ENCODE peak calls at places on chromosomes 12 and 14, in seven cellular contexts. I is frontal cortex; X is K562; O is NCI-H748 treated with DMSO at 0.1 percent for 48 hours; P is T-helper 9 cell; Z is breast epithelium; D is activated CD4-positive, alpha-beta T cell treated with anti-CD3 and anti-CD28 coated beads, Interleukin-2, amount 10 ng/mL, durations not matched to agents 7 days and 5 days. L is an unnamed sample.

GRCh38 chr12:15627995-15628945 is 160.9 kb downstream of the EPS8 start:
- DNase-seq in I (no peak), X (no peak), O (no peak), P (no peak), Z (no peak), D (no peak), L (no peak)

GRCh38 chr14:72776701-72777255 is 117.1 kb downstream of the DPF3 start:
- DNase-seq in I (no peak), X (no peak), O (no peak), P (no peak), Z (no peak), D (no peak), L (no peak)

GRCh38 chr12:104935892-104936291 is 22.2 kb downstream of the SLC41A2 start:
- DNase-seq in I (no peak), X (no peak), O (no peak), P (no peak), Z (no peak), D (no peak), L (no peak)

GRCh38 chr12:110543252-110543959 is 39.7 kb downstream of the PPTC7 start:
- DNase-seq in I (no peak), X (no peak), O (no peak), P (no peak), Z (peak; percentile 75), D (no peak), L (no peak)

GRCh38 chr12:6735448-6736191 is 11.8 kb downstream of the COPS7A start:
- DNase-seq in I (peak; percentile 71), X (peak; percentile 52), O (peak; percentile 26), P (no peak), Z (peak; percentile 70), D (peak; percentile 51), L (peak; percentile 42)

GRCh38 chr12:104309446-104309993 is 6.0 kb downstream of the EID3 start:
- DNase-seq in I (no peak), X (no peak), O (peak; percentile 45), P (no peak), Z (no peak), D (no peak), L (no peak)

GRCh38 chr12:121637231-121637914 is 11.0 kb downstream of the ORAI1 start:
- DNase-seq in I (no peak), X (no peak), O (no peak), P (peak; percentile 24), Z (no peak), D (peak; percentile 67), L (no peak)

GRCh38 chr12:40055776-40056175 is 50.1 kb downstream of the SLC2A13 start:
- DNase-seq in I (no peak), X (no peak), O (no peak), P (no peak), Z (no peak), D (no peak), L (no peak)

GRCh38 chr14:68255697-68256178 is 436.2 kb downstream of the RAD51B start:
- DNase-seq in I (no peak), X (no peak), O (no peak), P (no peak), Z (no peak), D (no peak), L (no peak)

GRCh38 chr12:5868585-5869295 is 76.3 kb downstream of the ANO2 start:
- DNase-seq in I (no peak), X (no peak), O (no peak), P (no peak), Z (no peak), D (no peak), L (no peak)

GRCh38 chr12:11765817-11766794 is 116.6 kb downstream of the ETV6 start:
- DNase-seq in I (peak; percentile 24), X (no peak), O (no peak), P (no peak), Z (no peak), D (peak; percentile 25), L (no peak)

GRCh38 chr14:102220031-102220430 is 80.3 kb downstream of the WDR20 start:
- DNase-seq in I (no peak), X (no peak), O (no peak), P (no peak), Z (no peak), D (no peak), L (no peak)

GRCh38 chr12:48961801-48962200 is 4.5 kb upstream of the ARF3 start:
- DNase-seq in I (no peak), X (no peak), O (no peak), P (no peak), Z (no peak), D (no peak), L (no peak)

L was measured in neural crest cell.